ENCODE peak calls at places on chromosomes 2 and 18, in four cellular contexts. N is prostate gland, Y is Peyer's patch, L is PC-9. U is an unnamed sample. For H3K9me3 and H3K4me1, the result is how much of the 10 kb centered on the place peaks cover.

GRCh38 chr2:48589170-48589767 is 28.4 kb upstream of the GTF2A1L start:
- DNase-seq in N (no peak), Y (no peak), L (no peak), U (peak)

GRCh38 chr2:20608666-20609348 is 42.1 kb downstream of the HS1BP3 start:
- DNase-seq in N (no peak), Y (no peak), L (no peak), U (peak)

GRCh38 chr18:53426656-53427055 is 797.8 kb downstream of the MBD2 start:
- DNase-seq in N (no peak), Y (no peak), L (no peak), U (no peak)

GRCh38 chr2:20304411-20304810 is 46.2 kb downstream of the PUM2 start:
- DNase-seq in N (no peak), Y (no peak), L (no peak), U (no peak)

GRCh38 chr2:113264713-113265403 is 13.9 kb downstream of the PAX8 start:
- DNase-seq in N (no peak), Y (no peak), L (no peak), U (no peak)

GRCh38 chr18:77014538-77014937 is 118.0 kb downstream of the MBP start:
- DNase-seq in N (no peak), Y (no peak), L (no peak), U (no peak)

GRCh38 chr2:43266692-43267091 is 40.3 kb upstream of the ZFP36L2 start:
- DNase-seq in N (no peak), Y (no peak), L (no peak), U (peak)

GRCh38 chr2:138632066-138632465 is 130.5 kb downstream of the SPOPL start:
- DNase-seq in N (no peak), Y (no peak), L (no peak), U (no peak)

GRCh38 chr2:151354807-151355206 is 2.6 kb upstream of the TNFAIP6 start:
- DNase-seq in N (no peak), Y (no peak), L (no peak), U (no peak)

GRCh38 chr2:119174216-119174992 is 15.9 kb upstream of the C1QL2 start:
- DNase-seq in N (no peak), Y (no peak), L (no peak), U (no peak)

GRCh38 chr2:232542715-232543467 is 3.4 kb downstream of the CHRNG start:
- DNase-seq in N (no peak), Y (no peak), L (no peak), U (no peak)

GRCh38 chr2:17646096-17646554 is 105.6 kb downstream of the VSNL1 start:
- DNase-seq in N (peak), Y (peak), L (peak), U (no peak)

GRCh38 chr2:25700221-25700660 is 26.9 kb upstream of the DTNB start:
- DNase-seq in N (no peak), Y (no peak), L (peak), U (no peak)

GRCh38 chr2:229679393-229680125 is 34.8 kb downstream of the DNER start:
- DNase-seq in N (no peak), Y (no peak), L (no peak), U (no peak)

GRCh38 chr2:68971591-68972231 is 2.7 kb upstream of the GKN1 start:
- DNase-seq in N (no peak), Y (no peak), L (peak), U (no peak)

GRCh38 chr2:25165992-25166618 is 2.3 kb downstream of the POMC start:
- DNase-seq in N (no peak), Y (peak), L (no peak), U (peak)

GRCh38 chr2:168345601-168346000 is 98.2 kb upstream of the STK39 start:
- DNase-seq in N (no peak), Y (no peak), L (no peak), U (no peak)

DNA sequence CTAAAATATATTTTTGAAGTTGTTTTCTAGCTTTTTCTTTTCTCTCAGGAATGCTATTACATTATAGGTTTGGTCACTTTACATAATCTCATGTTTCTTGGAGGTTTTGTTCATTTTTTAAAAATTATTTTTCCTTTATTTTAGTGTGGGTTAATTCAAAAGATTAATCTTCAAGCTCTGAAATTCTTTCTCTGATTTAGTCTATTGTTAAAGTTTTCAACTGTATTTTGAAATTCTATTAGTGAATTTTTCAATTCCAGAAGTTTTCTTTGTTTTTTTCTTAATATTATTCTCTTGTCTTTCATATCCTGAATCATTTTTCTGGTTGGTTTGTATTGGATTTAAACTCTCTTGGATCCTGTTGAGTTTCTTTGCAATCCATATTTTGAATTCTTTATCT is 80.4 kb downstream of the MSTN start:
- DNase-seq in N (no peak), Y (no peak), L (no peak), U (no peak)
- H3K9me3 ChIP-seq in N (under half), Y (under half), L (under half), U (under half)

GRCh38 chr2:121017411-121017810 is 267.6 kb downstream of the TFCP2L1 start:
- DNase-seq in N (peak), Y (no peak), L (no peak), U (no peak)
- TF ChIP-seq CTCF in N (no peak), Y (no peak), L (no peak), U (no peak)

GRCh38 chr2:239264838-239265651 is 135.8 kb downstream of the HDAC4 start:
- DNase-seq in N (peak), Y (peak), L (peak), U (peak)

GRCh38 chr2:239267411-239267941 is 133.3 kb downstream of the HDAC4 start:
- DNase-seq in N (peak), Y (peak), L (peak), U (peak)

GRCh38 chr2:239266436-239266770 is 134.4 kb downstream of the HDAC4 start:
- DNase-seq in N (no peak), Y (no peak), L (no peak), U (no peak)

GRCh38 chr2:239266779-239267410 is 133.9 kb downstream of the HDAC4 start:
- DNase-seq in N (no peak), Y (peak), L (no peak), U (peak)

GRCh38 chr2:239265681-239266435 is 135.0 kb downstream of the HDAC4 start:
- DNase-seq in N (no peak), Y (peak), L (no peak), U (no peak)
- H3K4me1 ChIP-seq in N (under half), Y (half or more), L (under half), U (under half)

GRCh38 chr2:41500895-41501294 is 546.9 kb upstream of the PKDCC start:
- DNase-seq in N (no peak), Y (no peak), L (no peak), U (no peak)
- H3K9me3 ChIP-seq in N (under half), Y (under half), L (under half), U (half or more)

GRCh38 chr2:134782107-134782506 is 56.3 kb upstream of the ACMSD start:
- DNase-seq in N (no peak), Y (no peak), L (no peak), U (no peak)

GRCh38 chr2:134783912-134784311 is 54.5 kb upstream of the ACMSD start:
- DNase-seq in N (no peak), Y (no peak), L (no peak), U (no peak)

GRCh38 chr2:134780977-134781376 is 57.4 kb upstream of the ACMSD start:
- DNase-seq in N (no peak), Y (no peak), L (no peak), U (no peak)

GRCh38 chr2:134785659-134786058 is 52.8 kb upstream of the ACMSD start:
- DNase-seq in N (no peak), Y (no peak), L (no peak), U (no peak)

GRCh38 chr2:134782792-134783191 is 55.6 kb upstream of the ACMSD start:
- DNase-seq in N (no peak), Y (no peak), L (peak), U (no peak)
- TF ChIP-seq CTCF in N (no peak), Y (peak), L (peak), U (no peak)

GRCh38 chr2:174614261-174614660 is 16.7 kb upstream of the WIPF1 start:
- DNase-seq in N (no peak), Y (no peak), L (peak), U (no peak)

GRCh38 chr2:174617120-174617519 is 19.5 kb upstream of the WIPF1 start:
- DNase-seq in N (no peak), Y (no peak), L (no peak), U (no peak)

GRCh38 chr2:174618179-174618578 is 20.6 kb upstream of the WIPF1 start:
- DNase-seq in N (no peak), Y (no peak), L (no peak), U (no peak)

GRCh38 chr2:174615951-174616436 is 18.4 kb upstream of the WIPF1 start:
- DNase-seq in N (no peak), Y (no peak), L (no peak), U (no peak)

DNA sequence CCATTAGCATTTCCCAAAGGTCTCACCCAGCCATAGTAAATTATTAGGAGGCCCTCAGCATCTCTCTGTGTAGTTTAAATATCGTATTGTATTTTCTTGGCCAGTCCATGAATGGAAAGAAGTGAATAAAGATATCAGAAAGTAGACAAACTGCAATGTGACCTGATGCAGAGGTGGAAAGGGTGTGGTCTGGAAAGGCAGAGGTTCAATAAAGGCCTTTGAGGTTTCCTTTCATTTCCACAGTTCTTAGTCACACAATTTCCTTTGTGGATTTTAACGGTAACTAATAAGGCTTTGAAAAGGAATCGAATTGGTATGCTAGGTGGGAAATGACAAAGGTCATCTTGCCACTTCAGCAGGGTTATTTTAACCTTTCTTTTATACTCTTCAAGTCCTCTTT is 20.1 kb upstream of the WIPF1 start:
- DNase-seq in N (no peak), Y (no peak), L (no peak), U (no peak)
- H3K4me1 ChIP-seq in N (under half), Y (under half), L (under half), U (under half)

GRCh38 chr2:228519561-228519960 is 338.1 kb upstream of the SPHKAP start:
- DNase-seq in N (no peak), Y (no peak), L (no peak), U (no peak)

GRCh38 chr2:228516019-228516418 is 334.5 kb upstream of the SPHKAP start:
- DNase-seq in N (no peak), Y (no peak), L (no peak), U (no peak)
- H3K9me3 ChIP-seq in N (under half), Y (under half), L (under half), U (under half)

GRCh38 chr2:23221901-23222300 is 163.1 kb upstream of the KLHL29 start:
- DNase-seq in N (no peak), Y (no peak), L (no peak), U (no peak)
- TF ChIP-seq CTCF in N (no peak), Y (no peak), L (no peak), U (no peak)

DNA sequence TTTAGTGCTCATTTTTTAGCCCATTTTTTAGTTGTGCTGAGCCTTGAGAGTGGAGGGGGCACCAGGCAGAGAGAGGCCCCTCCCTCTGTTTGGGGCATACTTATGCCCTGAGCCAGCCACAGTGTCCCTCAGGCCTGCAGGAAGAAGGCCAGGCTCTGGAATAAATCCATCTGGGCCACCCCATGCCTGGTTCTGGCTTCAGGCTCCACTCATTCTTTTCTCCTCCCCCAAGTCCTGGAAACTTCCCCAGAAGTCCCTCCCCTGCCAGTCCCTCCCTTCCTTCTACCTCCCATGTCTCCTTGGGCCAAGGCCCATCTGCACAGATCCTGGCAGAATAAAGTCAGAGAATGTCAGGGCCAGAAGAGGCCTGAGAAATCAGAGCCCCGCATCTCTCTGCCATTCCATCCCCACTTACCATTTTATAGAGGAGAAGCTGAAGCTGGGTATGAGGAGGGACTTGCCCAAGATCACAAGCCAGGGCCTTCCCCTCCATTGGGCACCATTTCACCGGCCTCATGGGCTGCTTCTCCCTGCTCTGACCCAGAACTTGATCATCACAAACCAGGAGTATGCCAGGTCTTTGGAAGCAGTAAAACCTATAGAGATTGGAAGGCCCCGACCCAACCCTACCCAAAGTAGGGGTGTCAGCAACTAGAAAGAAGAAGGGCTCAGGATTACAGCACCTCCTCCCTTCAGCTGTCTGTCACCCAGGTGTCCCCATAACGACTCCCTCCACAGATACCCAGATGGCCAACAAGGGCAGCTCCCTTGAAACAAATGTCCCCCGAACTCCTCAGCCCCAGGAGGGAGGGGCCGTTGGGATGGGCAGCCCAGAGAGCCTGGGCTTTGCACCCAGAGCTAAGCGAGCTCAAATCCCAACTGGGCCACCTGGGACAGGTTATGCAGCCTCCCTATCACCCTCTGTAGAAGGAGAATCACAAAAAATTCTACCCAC is 108.4 kb downstream of the POLR1A start:
- DNase-seq in N (peak), Y (no peak), L (no peak), U (no peak)
- H3K4me1 ChIP-seq in N (under half), Y (under half), L (under half), U (under half)

DNA sequence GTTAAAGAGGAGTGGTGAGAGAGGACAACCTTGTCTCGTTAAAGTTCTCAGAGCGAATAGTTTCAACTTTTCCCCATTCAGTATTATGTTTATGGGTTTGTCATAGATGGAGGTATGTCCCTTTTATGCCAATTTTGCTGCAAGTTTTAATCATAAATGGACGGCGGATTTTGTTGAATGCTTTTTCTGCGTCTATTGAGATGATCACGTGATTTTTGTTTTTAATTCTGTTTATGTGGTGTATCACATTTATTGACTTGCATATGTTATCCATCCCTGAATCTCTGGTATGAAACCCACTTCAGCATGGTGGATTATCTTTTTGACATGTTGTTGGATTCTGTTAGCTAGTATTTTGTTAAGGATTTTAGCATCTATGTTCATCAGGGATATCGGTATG is 1123.8 kb upstream of the KLHL29 start:
- DNase-seq in N (no peak), Y (no peak), L (no peak), U (no peak)
- H3K9me3 ChIP-seq in N (under half), Y (under half), L (under half), U (under half)